ENCODE peak calls at places on chromosomes 11 and 22, in nine cellular contexts. One of them, this sample, is unnamed.

GRCh38 chr11:27085605-27086004 is 45.0 kb downstream of the BBOX1 start:
- DNase-seq in brain pericyte: no peak
- DNase-seq in activated naive CD4-positive, alpha-beta T cell: no peak
- DNase-seq in stimulated activated CD4-positive, alpha-beta T cell treated with anti-CD3 and anti-CD28 coated beads, Interleukin-1b, Interleukin-23, amount 100 ng/mL, for 48 hours: no peak
- DNase-seq in NCI-H524: no peak
- DNase-seq in Right ventricle myocardium superior: no peak
- DNase-seq in stomach: no peak
- DNase-seq in myocyte: no peak
- DNase-seq in GM12865: no peak
- DNase-seq in this sample: no peak

GRCh38 chr11:58075781-58076180 is 45.0 kb downstream of the OR6Q1 start:
- DNase-seq in stomach: no peak
- DNase-seq in GM12865: no peak
- DNase-seq in NCI-H524: no peak
- DNase-seq in Right ventricle myocardium superior: no peak
- DNase-seq in myocyte: no peak
- DNase-seq in brain pericyte: no peak
- DNase-seq in stimulated activated CD4-positive, alpha-beta T cell treated with anti-CD3 and anti-CD28 coated beads, Interleukin-1b, Interleukin-23, amount 100 ng/mL, for 48 hours: no peak
- DNase-seq in activated naive CD4-positive, alpha-beta T cell: no peak
- DNase-seq in this sample: no peak

GRCh38 chr22:25929479-25929878 is 187.5 kb downstream of the MYO18B start:
- DNase-seq in stomach: no peak
- DNase-seq in activated naive CD4-positive, alpha-beta T cell: no peak
- DNase-seq in GM12865: no peak
- DNase-seq in Right ventricle myocardium superior: no peak
- DNase-seq in brain pericyte: no peak
- DNase-seq in stimulated activated CD4-positive, alpha-beta T cell treated with anti-CD3 and anti-CD28 coated beads, Interleukin-1b, Interleukin-23, amount 100 ng/mL, for 48 hours: no peak
- DNase-seq in myocyte: no peak
- DNase-seq in NCI-H524: no peak
- DNase-seq in this sample: no peak

GRCh38 chr11:46826310-46827044 is 19.6 kb downstream of the CKAP5 start:
- DNase-seq in stimulated activated CD4-positive, alpha-beta T cell treated with anti-CD3 and anti-CD28 coated beads, Interleukin-1b, Interleukin-23, amount 100 ng/mL, for 48 hours: peak; percentile 65
- DNase-seq in GM12865: peak; percentile 66
- DNase-seq in myocyte: peak; percentile 85
- DNase-seq in brain pericyte: peak; percentile 30
- DNase-seq in NCI-H524: no peak
- DNase-seq in Right ventricle myocardium superior: peak; percentile 91
- DNase-seq in stomach: peak; percentile 82
- DNase-seq in activated naive CD4-positive, alpha-beta T cell: peak; percentile 45
- DNase-seq in this sample: no peak

GRCh38 chr11:10164621-10165020 is 129.4 kb downstream of the SBF2 start:
- DNase-seq in brain pericyte: no peak
- DNase-seq in GM12865: no peak
- DNase-seq in NCI-H524: no peak
- DNase-seq in stomach: no peak
- DNase-seq in myocyte: no peak
- DNase-seq in Right ventricle myocardium superior: no peak
- DNase-seq in activated naive CD4-positive, alpha-beta T cell: no peak
- DNase-seq in stimulated activated CD4-positive, alpha-beta T cell treated with anti-CD3 and anti-CD28 coated beads, Interleukin-1b, Interleukin-23, amount 100 ng/mL, for 48 hours: no peak
- DNase-seq in this sample: no peak

GRCh38 chr22:49881856-49882255 is 28.2 kb downstream of the ZBED4 start:
- DNase-seq in GM12865: peak; percentile 54
- DNase-seq in activated naive CD4-positive, alpha-beta T cell: no peak
- DNase-seq in NCI-H524: no peak
- DNase-seq in Right ventricle myocardium superior: no peak
- DNase-seq in stimulated activated CD4-positive, alpha-beta T cell treated with anti-CD3 and anti-CD28 coated beads, Interleukin-1b, Interleukin-23, amount 100 ng/mL, for 48 hours: no peak
- DNase-seq in brain pericyte: no peak
- DNase-seq in stomach: no peak
- DNase-seq in myocyte: no peak
- DNase-seq in this sample: no peak

GRCh38 chr22:24952837-24953293 is 349 bp downstream of the KIAA1671 start:
- DNase-seq in activated naive CD4-positive, alpha-beta T cell: no peak
- DNase-seq in NCI-H524: peak; percentile 59
- DNase-seq in stomach: peak; percentile 61
- DNase-seq in GM12865: no peak
- DNase-seq in Right ventricle myocardium superior: peak; percentile 62
- DNase-seq in stimulated activated CD4-positive, alpha-beta T cell treated with anti-CD3 and anti-CD28 coated beads, Interleukin-1b, Interleukin-23, amount 100 ng/mL, for 48 hours: no peak
- DNase-seq in brain pericyte: no peak
- DNase-seq in myocyte: peak; percentile 66
- DNase-seq in this sample: no peak

GRCh38 chr22:39524753-39525657 is 4.6 kb downstream of the ATF4 start:
- DNase-seq in Right ventricle myocardium superior: no peak
- DNase-seq in stomach: no peak
- DNase-seq in NCI-H524: no peak
- DNase-seq in stimulated activated CD4-positive, alpha-beta T cell treated with anti-CD3 and anti-CD28 coated beads, Interleukin-1b, Interleukin-23, amount 100 ng/mL, for 48 hours: no peak
- DNase-seq in myocyte: no peak
- DNase-seq in activated naive CD4-positive, alpha-beta T cell: no peak
- DNase-seq in GM12865: peak; percentile 41
- DNase-seq in brain pericyte: no peak
- DNase-seq in this sample: no peak

GRCh38 chr11:71156301-71156700 is 96.1 kb downstream of the SHANK2 start:
- DNase-seq in brain pericyte: no peak
- DNase-seq in NCI-H524: no peak
- DNase-seq in GM12865: no peak
- DNase-seq in stimulated activated CD4-positive, alpha-beta T cell treated with anti-CD3 and anti-CD28 coated beads, Interleukin-1b, Interleukin-23, amount 100 ng/mL, for 48 hours: no peak
- DNase-seq in activated naive CD4-positive, alpha-beta T cell: no peak
- DNase-seq in Right ventricle myocardium superior: no peak
- DNase-seq in stomach: no peak
- DNase-seq in myocyte: no peak
- DNase-seq in this sample: no peak

GRCh38 chr11:16981651-16982194 is 32.5 kb downstream of the PLEKHA7 start:
- DNase-seq in stimulated activated CD4-positive, alpha-beta T cell treated with anti-CD3 and anti-CD28 coated beads, Interleukin-1b, Interleukin-23, amount 100 ng/mL, for 48 hours: no peak
- DNase-seq in Right ventricle myocardium superior: peak; percentile 50
- DNase-seq in brain pericyte: peak; percentile 61
- DNase-seq in myocyte: peak; percentile 61
- DNase-seq in activated naive CD4-positive, alpha-beta T cell: no peak
- DNase-seq in GM12865: no peak
- DNase-seq in stomach: peak; percentile 50
- DNase-seq in NCI-H524: no peak
- DNase-seq in this sample: no peak

GRCh38 chr11:66543263-66544107 is 2.4 kb downstream of the ZDHHC24 start:
- DNase-seq in GM12865: peak; percentile 90
- DNase-seq in activated naive CD4-positive, alpha-beta T cell: peak; percentile 37
- DNase-seq in stomach: peak; percentile 47
- DNase-seq in Right ventricle myocardium superior: peak; percentile 67
- DNase-seq in NCI-H524: no peak
- DNase-seq in stimulated activated CD4-positive, alpha-beta T cell treated with anti-CD3 and anti-CD28 coated beads, Interleukin-1b, Interleukin-23, amount 100 ng/mL, for 48 hours: peak; percentile 56
- DNase-seq in brain pericyte: no peak
- DNase-seq in myocyte: no peak
- DNase-seq in this sample: peak; percentile 57

GRCh38 chr11:10892250-10892649 is 34.4 kb upstream of the ZBED5 start:
- DNase-seq in myocyte: no peak
- DNase-seq in NCI-H524: peak; percentile 40
- DNase-seq in stimulated activated CD4-positive, alpha-beta T cell treated with anti-CD3 and anti-CD28 coated beads, Interleukin-1b, Interleukin-23, amount 100 ng/mL, for 48 hours: no peak
- DNase-seq in Right ventricle myocardium superior: no peak
- DNase-seq in stomach: no peak
- DNase-seq in GM12865: no peak
- DNase-seq in brain pericyte: no peak
- DNase-seq in activated naive CD4-positive, alpha-beta T cell: no peak
- DNase-seq in this sample: no peak

GRCh38 chr11:9982127-9982795 is 311.8 kb downstream of the SBF2 start:
- DNase-seq in Right ventricle myocardium superior: no peak
- DNase-seq in stomach: no peak
- DNase-seq in stimulated activated CD4-positive, alpha-beta T cell treated with anti-CD3 and anti-CD28 coated beads, Interleukin-1b, Interleukin-23, amount 100 ng/mL, for 48 hours: no peak
- DNase-seq in NCI-H524: no peak
- DNase-seq in GM12865: no peak
- DNase-seq in brain pericyte: no peak
- DNase-seq in activated naive CD4-positive, alpha-beta T cell: no peak
- DNase-seq in myocyte: peak; percentile 44
- DNase-seq in this sample: no peak

GRCh38 chr11:45922425-45923082 is at the start of gene LARGE2:
- DNase-seq in brain pericyte: no peak
- DNase-seq in NCI-H524: no peak
- DNase-seq in stimulated activated CD4-positive, alpha-beta T cell treated with anti-CD3 and anti-CD28 coated beads, Interleukin-1b, Interleukin-23, amount 100 ng/mL, for 48 hours: no peak
- DNase-seq in activated naive CD4-positive, alpha-beta T cell: no peak
- DNase-seq in myocyte: no peak
- DNase-seq in GM12865: no peak
- DNase-seq in Right ventricle myocardium superior: peak; percentile 35
- DNase-seq in stomach: peak; percentile 78
- DNase-seq in this sample: peak; percentile 35

GRCh38 chr22:42758929-42759629 is 38.4 kb upstream of the A4GALT start:
- DNase-seq in activated naive CD4-positive, alpha-beta T cell: no peak
- DNase-seq in GM12865: no peak
- DNase-seq in brain pericyte: no peak
- DNase-seq in NCI-H524: no peak
- DNase-seq in Right ventricle myocardium superior: no peak
- DNase-seq in stomach: no peak
- DNase-seq in stimulated activated CD4-positive, alpha-beta T cell treated with anti-CD3 and anti-CD28 coated beads, Interleukin-1b, Interleukin-23, amount 100 ng/mL, for 48 hours: no peak
- DNase-seq in myocyte: no peak
- DNase-seq in this sample: no peak

GRCh38 chr11:133082851-133083488 is 449.3 kb downstream of the OPCML start:
- DNase-seq in brain pericyte: no peak
- DNase-seq in GM12865: peak; percentile 57
- DNase-seq in myocyte: peak; percentile 2
- DNase-seq in activated naive CD4-positive, alpha-beta T cell: no peak
- DNase-seq in stomach: peak; percentile 77
- DNase-seq in NCI-H524: peak; percentile 22
- DNase-seq in stimulated activated CD4-positive, alpha-beta T cell treated with anti-CD3 and anti-CD28 coated beads, Interleukin-1b, Interleukin-23, amount 100 ng/mL, for 48 hours: peak; percentile 69
- DNase-seq in Right ventricle myocardium superior: peak; percentile 78
- DNase-seq in this sample: peak; percentile 61

This sample was measured in RPMI8226.